ENCODE peak calls at places on chromosomes 5 and 9, in six cellular contexts. T, W, J, Z, R and P are unnamed samples.

GRCh38 chr5:6026766-6027165 is 351.6 kb downstream of the MED10 start:
- DNase-seq in T (no peak), R (no peak), J (no peak), W (no peak), Z (no peak), P (no peak)

GRCh38 chr9:84974790-84975189 is 305.3 kb downstream of the NTRK2 start:
- DNase-seq in R (no peak), W (no peak), J (no peak), T (no peak), Z (no peak), P (no peak)

GRCh38 chr9:133354766-133355165 is 1.5 kb downstream of the SURF1 start:
- DNase-seq in T (no peak), W (no peak), Z (no peak), R (no peak), J (no peak), P (no peak)

GRCh38 chr5:116953251-116953934 is 378.8 kb upstream of the SEMA6A start:
- DNase-seq in W (no peak), Z (peak; percentile 12), J (no peak), T (no peak), R (no peak), P (no peak)

GRCh38 chr9:89712285-89712684 is 107.5 kb downstream of the GADD45G start:
- DNase-seq in R (no peak), T (no peak), J (no peak), W (no peak), Z (peak; percentile 47), P (no peak)

GRCh38 chr9:20562051-20562450 is 60.2 kb downstream of the MLLT3 start:
- DNase-seq in T (no peak), W (no peak), R (no peak), J (no peak), Z (no peak), P (no peak)

GRCh38 chr9:88950341-88951141 is 40.7 kb upstream of the S1PR3 start:
- DNase-seq in J (no peak), Z (no peak), T (no peak), W (peak; percentile 20), R (no peak), P (no peak)

GRCh38 chr9:82108881-82109280 is 120.3 kb downstream of the SPATA31D1 start:
- DNase-seq in J (no peak), R (no peak), W (no peak), T (no peak), Z (no peak), P (no peak)

GRCh38 chr5:43400082-43400481 is 12.1 kb downstream of the CCL28 start:
- DNase-seq in T (no peak), R (no peak), Z (no peak), J (no peak), W (no peak), P (no peak)

GRCh38 chr5:111756701-111757581 is at the start of gene NREP:
- DNase-seq in J (peak; percentile 68), T (peak; percentile 71), R (peak; percentile 81), Z (no peak), W (peak; percentile 90), P (peak; percentile 57)

GRCh38 chr5:33118761-33119415 is 321.9 kb upstream of the TARS1 start:
- DNase-seq in W (no peak), J (no peak), R (no peak), Z (no peak), T (no peak), P (no peak)

GRCh38 chr5:44242791-44243190 is 146.4 kb downstream of the FGF10 start:
- DNase-seq in T (no peak), J (no peak), W (no peak), Z (no peak), R (no peak), P (no peak)

GRCh38 chr5:68382640-68383039 is 167.1 kb downstream of the PIK3R1 start:
- DNase-seq in Z (no peak), J (no peak), R (no peak), T (no peak), W (no peak), P (no peak)

GRCh38 chr9:77598961-77599360 is 49.2 kb downstream of the GNA14 start:
- DNase-seq in Z (no peak), W (no peak), R (no peak), T (no peak), J (no peak), P (no peak)

GRCh38 chr9:94867281-94867841 is 140.9 kb downstream of the AOPEP start:
- DNase-seq in T (peak; percentile 45), Z (peak; percentile 17), W (peak; percentile 89), R (peak; percentile 13), J (peak; percentile 36), P (no peak)

GRCh38 chr5:159971931-159972461 is 36.9 kb upstream of the TTC1 start:
- DNase-seq in T (no peak), J (no peak), W (no peak), R (peak; percentile 58), Z (peak; percentile 61), P (no peak)

GRCh38 chr9:116267021-116267420 is 113.4 kb downstream of the PAPPA start:
- DNase-seq in R (no peak), J (no peak), Z (no peak), W (no peak), T (no peak), P (no peak)

GRCh38 chr5:95392593-95393182 is 1.5 kb downstream of the FAM81B start:
- DNase-seq in Z (no peak), J (peak; percentile 14), T (no peak), W (peak; percentile 7), R (no peak), P (no peak)

GRCh38 chr9:134010774-134011173 is 14.5 kb upstream of the BRD3OS start:
- DNase-seq in Z (peak; percentile 66), W (peak; percentile 58), T (no peak), J (no peak), R (no peak), P (no peak)

GRCh38 chr5:169798438-169798837 is 161.4 kb downstream of the DOCK2 start:
- DNase-seq in R (no peak), Z (no peak), J (no peak), T (no peak), W (no peak), P (no peak)

GRCh38 chr5:76546497-76547102 is 76.6 kb downstream of the F2RL2 start:
- DNase-seq in J (no peak), T (no peak), R (no peak), Z (no peak), W (peak; percentile 36), P (peak; percentile 51)

GRCh38 chr5:66864240-66864884 is 268.2 kb downstream of the MAST4 start:
- DNase-seq in J (no peak), T (no peak), W (peak; percentile 15), Z (no peak), R (no peak), P (no peak)

GRCh38 chr5:151686673-151687378 is at the start of gene SPARC:
- DNase-seq in T (no peak), R (peak; percentile 77), W (no peak), Z (peak; percentile 72), J (no peak), P (no peak)

GRCh38 chr9:21710792-21711191 is 91.6 kb upstream of the MTAP start:
- DNase-seq in T (no peak), J (no peak), Z (no peak), R (no peak), W (no peak), P (no peak)

GRCh38 chr5:43193952-43194321 is 1.9 kb downstream of the NIM1K start:
- DNase-seq in Z (no peak), T (no peak), J (no peak), W (no peak), R (no peak), P (no peak)

GRCh38 chr5:14928661-14929060 is 57.1 kb upstream of the ANKH start:
- DNase-seq in T (no peak), R (no peak), W (no peak), J (no peak), Z (no peak), P (no peak)

GRCh38 chr9:127927457-127928231 is 2.9 kb downstream of the PIP5KL1 start:
- DNase-seq in R (peak; percentile 88), J (peak; percentile 93), W (no peak), Z (no peak), T (peak; percentile 77), P (no peak)

GRCh38 chr5:120122711-120123110 is 341.4 kb upstream of the PRR16 start:
- DNase-seq in T (no peak), W (no peak), Z (no peak), J (no peak), R (no peak), P (no peak)

GRCh38 chr5:40447438-40447837 is 232.3 kb upstream of the PTGER4 start:
- DNase-seq in J (no peak), T (no peak), W (no peak), Z (no peak), R (no peak), P (no peak)

GRCh38 chr9:131125038-131125287 is 423 bp upstream of the NUP214 start:
- DNase-seq in J (peak; percentile 98), T (no peak), R (no peak), Z (no peak), W (no peak), P (no peak)
- TF ChIP-seq SIN3A in J (no peak), T (no peak), R (no peak), Z (no peak), W (no peak), P (no peak)

DNA sequence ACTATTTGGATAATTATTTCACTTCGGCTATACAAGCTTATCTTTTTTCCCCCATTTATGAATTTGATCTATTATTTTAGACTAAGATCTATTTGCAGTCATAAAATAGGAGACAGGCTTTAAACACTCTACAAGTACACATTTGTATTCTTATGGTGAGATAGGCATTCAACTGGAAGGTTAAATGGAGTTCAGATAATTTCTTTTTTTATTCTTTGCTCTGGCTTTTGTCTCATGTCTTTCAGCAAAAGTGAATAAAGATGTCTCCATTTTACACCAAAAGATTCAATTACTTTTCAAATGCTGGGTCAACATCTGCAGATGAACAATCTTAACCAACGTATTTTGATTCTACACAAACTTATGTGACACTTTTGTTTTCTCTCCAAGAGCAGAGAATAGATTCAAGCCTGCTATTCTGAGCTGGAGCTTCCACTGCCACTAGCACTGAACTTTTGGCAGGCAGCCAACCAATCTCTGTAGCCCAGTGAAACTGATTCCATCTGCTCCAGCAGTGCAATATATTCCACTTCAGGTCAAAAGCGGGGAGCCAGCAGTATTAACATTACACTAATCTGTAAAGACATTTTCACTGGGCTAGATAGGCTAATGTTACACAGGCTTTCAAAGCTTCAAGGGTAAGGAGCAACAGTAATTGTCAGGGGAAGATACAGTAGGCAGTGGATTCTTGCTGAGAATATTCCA is 452.0 kb upstream of the ZNF608 start:
- DNase-seq in T (no peak), W (no peak), Z (peak; percentile 56), J (no peak), R (no peak), P (no peak)
- TF ChIP-seq MAX in T (no peak), W (no peak), Z (peak; percentile 31), J (no peak), R (no peak), P (no peak)

DNA sequence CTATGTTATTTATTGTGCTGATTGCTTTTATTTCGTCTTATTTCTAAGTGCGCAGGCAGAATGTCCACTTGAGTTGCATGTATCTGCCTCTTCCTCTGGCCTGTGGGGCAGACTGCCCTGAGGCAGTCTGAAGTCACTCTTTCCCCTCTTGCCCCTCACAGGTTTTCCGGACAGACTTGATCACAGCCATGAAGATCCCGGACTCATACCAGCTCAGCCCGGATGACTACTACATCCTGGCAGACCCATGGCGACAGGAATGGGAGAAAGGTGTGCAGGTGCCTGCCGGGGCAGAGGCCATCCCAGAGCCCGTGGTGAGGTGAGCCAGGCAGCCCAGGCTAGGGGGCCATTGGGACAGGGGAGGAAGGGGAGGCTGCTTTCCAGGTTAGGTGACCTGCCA is 26.4 kb downstream of the JADE2 start:
- DNase-seq in R (no peak), T (no peak), J (no peak), Z (no peak), W (no peak), P (no peak)
- TF ChIP-seq SIN3A in R (no peak), T (no peak), J (no peak), Z (no peak), W (no peak), P (no peak)

GRCh38 chr9:75148551-75148950 is 60.2 kb downstream of the OSTF1 start:
- DNase-seq in R (no peak), W (no peak), J (no peak), Z (no peak), T (no peak), P (no peak)
- TF ChIP-seq MAX in R (no peak), W (no peak), J (no peak), Z (no peak), T (no peak), P (no peak)